ENCODE peak calls at places on chromosome 22, in nine cellular contexts. J is upper lobe of right lung, R is GM23338, Z is HCT116, A is NB4, X is fibroblast of pulmonary artery, T is A549, U is MCF 10A, M is fibroblast of villous mesenchyme. N is an unnamed sample.

GRCh38 chr22:22520020-22520656 is at the start of gene ZNF280A:
- DNase-seq in T (peak), X (peak), A (no peak), M (peak), R (peak), Z (peak), U (peak), J (no peak), N (no peak)

GRCh38 chr22:17486313-17486712 is 77.0 kb upstream of the SLC25A18 start:
- DNase-seq in T (peak), M (no peak), R (peak), Z (no peak), J (no peak), X (no peak), U (no peak), A (no peak), N (no peak)

GRCh38 chr22:27019827-27020226 is 362.4 kb downstream of the MIAT start:
- DNase-seq in X (no peak), T (peak), R (peak), A (no peak), U (no peak), M (no peak), Z (no peak), J (no peak), N (no peak)

GRCh38 chr22:25765016-25765367 is 23.0 kb downstream of the MYO18B start:
- DNase-seq in T (no peak), U (no peak), R (no peak), Z (no peak), A (no peak), X (no peak), M (no peak), J (no peak), N (no peak)

GRCh38 chr22:24592846-24593809 is at the start of gene LRRC75B:
- DNase-seq in U (peak), J (peak), T (peak), R (peak), M (peak), Z (peak), A (peak), X (peak), N (peak)

GRCh38 chr22:48760481-48761238 is 1067.0 kb downstream of the BRD1 start:
- DNase-seq in J (no peak), T (no peak), A (no peak), M (no peak), Z (no peak), R (no peak), X (no peak), U (no peak), N (no peak)

GRCh38 chr22:49748514-49748913 is 79.2 kb downstream of the BRD1 start:
- DNase-seq in Z (no peak), T (no peak), M (no peak), J (peak), U (no peak), R (no peak), A (no peak), X (no peak), N (no peak)

GRCh38 chr22:50314455-50315288 is 7.2 kb upstream of the PLXNB2 start:
- DNase-seq in R (peak), X (no peak), U (peak), A (peak), T (no peak), M (no peak), Z (no peak), J (peak), N (peak)

GRCh38 chr22:20205964-20206708 is 55.3 kb upstream of the CCDC188 start:
- DNase-seq in J (peak), R (peak), A (peak), U (peak), M (peak), X (peak), T (peak), Z (peak), N (peak)

GRCh38 chr22:17880020-17880419 is 105.8 kb upstream of the BID start:
- DNase-seq in T (no peak), U (no peak), Z (no peak), M (no peak), A (no peak), X (no peak), R (no peak), J (no peak), N (no peak)

GRCh38 chr22:19723990-19724827 is 870 bp downstream of the GP1BB start:
- DNase-seq in J (no peak), A (peak), M (peak), X (peak), Z (no peak), U (no peak), T (peak), R (peak), N (peak)

GRCh38 chr22:26430600-26430999 is 1.5 kb downstream of the ASPHD2 start:
- DNase-seq in X (no peak), U (no peak), R (no peak), J (no peak), A (no peak), Z (no peak), M (no peak), T (no peak), N (peak)

GRCh38 chr22:35708453-35708852 is 9.2 kb upstream of the APOL5 start:
- DNase-seq in Z (no peak), X (peak), J (no peak), U (no peak), T (no peak), A (no peak), M (no peak), R (no peak), N (no peak)

GRCh38 chr22:47391169-47392053 is 629.0 kb downstream of the TBC1D22A start:
- DNase-seq in J (no peak), X (no peak), U (no peak), M (no peak), T (no peak), R (no peak), A (no peak), Z (no peak), N (no peak)

GRCh38 chr22:26656896-26657851 is at the start of gene MIAT:
- DNase-seq in A (no peak), U (no peak), T (no peak), X (no peak), R (peak), Z (no peak), M (peak), J (peak), N (peak)

GRCh38 chr22:26558246-26558895 is 31.6 kb downstream of the TPST2 start:
- DNase-seq in Z (no peak), J (no peak), R (no peak), A (no peak), U (no peak), M (no peak), T (no peak), X (peak), N (no peak)

GRCh38 chr22:44026066-44026629 is 2.0 kb downstream of the PARVB start:
- DNase-seq in T (no peak), Z (no peak), A (no peak), J (no peak), R (no peak), U (no peak), M (no peak), X (no peak), N (no peak)

GRCh38 chr22:44024288-44024908 is at the start of gene PARVB:
- DNase-seq in R (peak), U (no peak), J (peak), M (peak), Z (no peak), A (peak), T (peak), X (no peak), N (peak)

GRCh38 chr22:44023404-44024287 is 456 bp upstream of the PARVB start:
- DNase-seq in A (peak), X (no peak), J (peak), U (peak), M (peak), R (peak), Z (no peak), T (peak), N (peak)

GRCh38 chr22:44026630-44027511 is 2.8 kb downstream of the PARVB start:
- DNase-seq in J (peak), T (no peak), M (peak), R (no peak), Z (no peak), U (no peak), X (peak), A (peak), N (peak)

DNA sequence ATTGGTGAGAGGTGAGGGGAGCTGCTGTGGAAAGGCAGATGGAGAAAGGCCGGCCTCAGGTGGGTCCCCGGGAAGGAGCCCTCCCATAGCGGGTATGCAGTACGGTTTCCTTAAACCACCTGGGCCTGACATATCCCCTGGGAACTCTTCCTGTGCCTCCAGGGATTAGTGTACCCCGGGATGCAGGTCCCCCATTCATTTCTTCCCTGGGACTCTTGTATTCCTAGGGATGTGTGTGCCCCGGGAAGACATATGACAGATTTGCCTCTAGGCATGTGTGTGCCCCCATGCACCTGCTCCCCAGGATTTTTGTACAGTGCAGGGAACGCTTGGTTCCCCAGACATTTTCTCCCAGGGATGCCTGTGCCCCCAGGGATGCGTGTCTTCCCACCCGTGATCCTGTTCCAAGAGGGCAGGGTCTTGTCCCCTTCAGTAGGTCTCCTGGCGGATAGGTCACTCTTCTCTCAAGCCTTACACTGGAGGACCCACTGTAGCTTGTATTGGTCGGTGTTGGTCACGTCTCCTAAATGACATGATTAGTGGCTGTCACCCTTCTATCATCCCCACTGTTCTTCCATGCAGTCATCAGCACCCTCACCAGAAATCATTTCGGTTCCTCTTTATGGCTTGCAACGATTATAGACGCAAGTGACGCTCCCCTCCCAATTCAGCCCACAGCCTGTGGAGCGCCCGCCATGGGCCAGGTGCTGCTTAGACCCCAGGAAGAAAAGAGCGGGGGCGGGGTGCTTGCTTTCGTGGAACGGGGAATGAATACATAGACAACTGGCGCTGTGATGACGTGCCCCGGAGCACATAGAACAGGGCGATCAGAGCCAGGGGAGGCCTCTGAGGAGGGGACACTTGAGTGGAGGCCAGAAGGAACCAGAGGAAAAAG is 1.3 kb downstream of the PARVB start:
- DNase-seq in T (no peak), Z (no peak), R (peak), J (peak), M (no peak), U (no peak), A (peak), X (no peak), N (peak)
- TF ChIP-seq CTCF in T (no peak), Z (no peak), R (no peak), J (no peak), M (no peak), U (no peak), A (no peak), X (no peak), N (no peak)

GRCh38 chr22:38069372-38070249 is 12.4 kb downstream of the PICK1 start:
- DNase-seq in M (peak), R (peak), Z (no peak), U (no peak), X (peak), A (peak), J (no peak), T (peak), N (no peak)
- TF ChIP-seq CTCF in M (peak), R (peak), Z (peak), U (peak), X (peak), A (peak), J (peak), T (peak), N (peak)

GRCh38 chr22:32005453-32005852 is 37.6 kb upstream of the SLC5A1 start:
- DNase-seq in T (peak), J (no peak), M (peak), X (peak), Z (no peak), R (no peak), U (peak), A (no peak), N (no peak)
- TF ChIP-seq CTCF in T (no peak), J (no peak), M (no peak), X (no peak), Z (no peak), R (no peak), U (no peak), A (no peak), N (no peak)

DNA sequence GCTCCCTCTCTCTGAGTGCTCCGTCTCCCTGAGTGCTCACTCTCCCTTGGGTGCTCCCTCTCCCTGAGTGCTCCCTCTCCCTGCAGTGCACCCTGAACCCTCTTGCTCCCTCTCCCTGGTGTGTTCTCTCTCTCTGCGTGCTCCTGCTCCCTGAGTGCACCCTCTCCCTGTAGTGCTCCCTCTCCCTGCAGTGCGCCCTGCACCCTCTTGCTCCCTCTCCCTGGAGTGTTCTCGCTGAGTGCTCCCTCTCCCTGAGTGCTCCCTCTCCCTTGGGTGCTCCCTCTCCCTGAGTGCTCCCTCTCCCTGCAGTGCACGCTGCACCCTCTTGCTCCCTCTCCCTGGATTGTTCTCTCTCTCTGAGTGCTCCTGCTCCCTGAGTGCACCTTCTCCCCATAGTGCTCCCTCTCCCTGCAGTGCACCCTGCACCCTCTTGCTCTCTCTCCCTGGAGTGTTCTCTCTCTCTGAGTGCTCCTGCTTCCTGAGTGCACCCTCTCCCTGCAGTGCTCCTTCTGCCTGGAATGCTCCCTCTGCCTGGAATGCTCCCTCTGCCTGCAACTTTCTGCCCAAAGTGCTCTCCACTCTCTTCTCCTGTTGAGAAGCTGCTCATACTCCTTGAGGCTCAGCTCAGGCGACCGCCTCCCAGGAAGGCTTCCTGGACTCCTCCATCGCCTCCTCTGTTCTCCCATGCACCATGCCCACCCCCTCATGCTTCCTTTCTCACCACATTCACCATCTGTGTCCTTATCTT is 48.4 kb upstream of the WNT7B start:
- DNase-seq in T (no peak), R (no peak), M (no peak), A (no peak), J (peak), Z (no peak), U (no peak), X (no peak), N (no peak)
- TF ChIP-seq CTCF in T (no peak), R (no peak), M (no peak), A (no peak), J (no peak), Z (no peak), U (no peak), X (no peak), N (no peak)

N was measured in GM20000.